ENCODE peak calls at places on chromosomes 13 and 19, in six cellular contexts. N, W, E, V, K and Y are unnamed samples.

GRCh38 chr13:83498486-83499190 is 383.6 kb downstream of the SLITRK1 start:
- DNase-seq in N (no peak), V (no peak), K (peak; percentile 83), E (peak; percentile 1), W (no peak), Y (no peak)

GRCh38 chr19:10228393-10228792 is 2.7 kb downstream of the S1PR2 start:
- DNase-seq in E (no peak), W (no peak), K (no peak), V (no peak), N (no peak), Y (no peak)

GRCh38 chr13:80001510-80001842 is 339.4 kb downstream of the SPRY2 start:
- DNase-seq in K (no peak), E (no peak), W (no peak), V (no peak), N (no peak), Y (no peak)

GRCh38 chr19:377801-378581 is 31.0 kb downstream of the C2CD4C start:
- DNase-seq in K (no peak), N (no peak), E (no peak), W (no peak), V (peak; percentile 52), Y (no peak)

GRCh38 chr13:46831588-46832194 is 34.7 kb upstream of the ESD start:
- DNase-seq in E (peak; percentile 54), K (peak; percentile 36), V (no peak), N (no peak), W (peak; percentile 7), Y (peak; percentile 75)

GRCh38 chr19:16623576-16623975 is 4.4 kb downstream of the MED26 start:
- DNase-seq in V (no peak), E (no peak), K (no peak), N (no peak), W (no peak), Y (no peak)

GRCh38 chr19:17243340-17243853 is 2.3 kb downstream of the NR2F6 start:
- DNase-seq in E (no peak), V (no peak), W (no peak), N (no peak), K (no peak), Y (no peak)

GRCh38 chr13:106047859-106048258 is 487.6 kb downstream of the EFNB2 start:
- DNase-seq in E (no peak), V (no peak), W (no peak), N (no peak), K (no peak), Y (no peak)

GRCh38 chr13:52738719-52739467 is 727 bp downstream of the CNMD start:
- DNase-seq in V (peak; percentile 74), E (no peak), K (no peak), N (peak; percentile 7), W (no peak), Y (peak; percentile 38)